ENCODE peak calls at places on chromosomes 6 and 20, in six cellular contexts. Z, R, L, E, I and M are unnamed samples.

GRCh38 chr20:31607640-31608255 is 2.7 kb downstream of the ID1 start:
- DNase-seq in R (no peak), L (no peak), E (no peak), Z (peak), I (no peak), M (no peak)

GRCh38 chr6:66403965-66404364 is 696.9 kb upstream of the EYS start:
- DNase-seq in E (no peak), L (no peak), R (no peak), I (no peak), Z (no peak), M (no peak)

GRCh38 chr6:109687271-109687721 is 3.7 kb downstream of the AK9 start:
- DNase-seq in I (no peak), R (peak), Z (peak), E (peak), L (no peak), M (no peak)

GRCh38 chr6:112717401-112717800 is 370.3 kb downstream of the RFPL4B start:
- DNase-seq in L (no peak), E (no peak), Z (no peak), I (no peak), R (peak), M (no peak)

GRCh38 chr20:63645218-63645617 is 8.0 kb downstream of the STMN3 start:
- DNase-seq in I (no peak), Z (no peak), R (no peak), E (no peak), L (no peak), M (no peak)

GRCh38 chr6:13573669-13574110 is 711 bp upstream of the SIRT5 start:
- DNase-seq in Z (peak), L (peak), I (no peak), E (no peak), R (peak), M (peak)

GRCh38 chr20:8777866-8778265 is 291.0 kb upstream of the PLCB4 start:
- DNase-seq in L (no peak), E (no peak), Z (no peak), I (no peak), R (peak), M (no peak)

GRCh38 chr20:2446845-2447244 is 23.7 kb downstream of the SNRPB start:
- DNase-seq in Z (no peak), L (no peak), I (no peak), E (no peak), R (no peak), M (no peak)

GRCh38 chr6:5471044-5471443 is 209.7 kb downstream of the FARS2 start:
- DNase-seq in I (peak), R (peak), L (no peak), E (peak), Z (peak), M (peak)

GRCh38 chr20:59805266-59805665 is 128.2 kb downstream of the SYCP2 start:
- DNase-seq in Z (no peak), I (no peak), E (no peak), L (no peak), R (no peak), M (no peak)

GRCh38 chr6:151544453-151544852 is 50.6 kb downstream of the CCDC170 start:
- DNase-seq in Z (peak), E (no peak), I (no peak), R (no peak), L (no peak), M (no peak)

GRCh38 chr6:149368065-149368464 is 32.0 kb upstream of the SUMO4 start:
- DNase-seq in E (no peak), R (no peak), L (no peak), I (no peak), Z (no peak), M (no peak)

GRCh38 chr6:139473731-139474130 is 99.3 kb upstream of the CITED2 start:
- DNase-seq in Z (no peak), I (no peak), L (no peak), R (no peak), E (no peak), M (no peak)

GRCh38 chr20:59836768-59837167 is 96.7 kb downstream of the SYCP2 start:
- DNase-seq in L (no peak), E (no peak), Z (no peak), I (no peak), R (no peak), M (no peak)

GRCh38 chr6:88426005-88426404 is 259.9 kb upstream of the CNR1 start:
- DNase-seq in I (no peak), R (no peak), E (no peak), Z (no peak), L (no peak), M (no peak)

GRCh38 chr6:38773338-38773737 is 58.2 kb downstream of the DNAH8 start:
- DNase-seq in E (peak), Z (peak), R (no peak), L (no peak), I (no peak), M (no peak)

GRCh38 chr20:58084566-58084965 is 143.9 kb downstream of the ANKRD60 start:
- DNase-seq in R (no peak), E (no peak), L (no peak), I (no peak), Z (no peak), M (peak)

GRCh38 chr6:5125152-5126006 is 40.2 kb downstream of the PPP1R3G start:
- DNase-seq in Z (no peak), L (no peak), E (no peak), R (peak), I (no peak), M (no peak)

GRCh38 chr6:34858681-34859080 is 29.2 kb downstream of the TAF11 start:
- DNase-seq in E (peak), Z (no peak), L (no peak), R (no peak), I (no peak), M (no peak)

GRCh38 chr6:75941509-75941908 is 131.0 kb downstream of the IMPG1 start:
- DNase-seq in R (no peak), Z (no peak), I (no peak), E (no peak), L (no peak), M (no peak)

GRCh38 chr20:61387961-61388360 is 135.9 kb downstream of the CDH4 start:
- DNase-seq in I (no peak), E (no peak), L (no peak), R (no peak), Z (no peak), M (no peak)

GRCh38 chr6:35311390-35312075 is 13.9 kb downstream of the DEF6 start:
- DNase-seq in E (peak), R (no peak), Z (no peak), L (no peak), I (no peak), M (no peak)

GRCh38 chr20:23622839-23623343 is 14.9 kb downstream of the CST3 start:
- DNase-seq in R (peak), E (peak), Z (peak), I (no peak), L (peak), M (peak)

GRCh38 chr20:6863798-6864201 is 96.3 kb downstream of the BMP2 start:
- DNase-seq in L (no peak), Z (no peak), R (no peak), I (no peak), E (no peak), M (no peak)

GRCh38 chr6:42185597-42185996 is 9.2 kb downstream of the GUCA1B start:
- DNase-seq in I (no peak), E (no peak), Z (no peak), L (no peak), R (no peak), M (no peak)

GRCh38 chr20:54221383-54221782 is 13.5 kb downstream of the PFDN4 start:
- DNase-seq in I (no peak), Z (no peak), R (no peak), L (no peak), E (no peak), M (no peak)

DNA sequence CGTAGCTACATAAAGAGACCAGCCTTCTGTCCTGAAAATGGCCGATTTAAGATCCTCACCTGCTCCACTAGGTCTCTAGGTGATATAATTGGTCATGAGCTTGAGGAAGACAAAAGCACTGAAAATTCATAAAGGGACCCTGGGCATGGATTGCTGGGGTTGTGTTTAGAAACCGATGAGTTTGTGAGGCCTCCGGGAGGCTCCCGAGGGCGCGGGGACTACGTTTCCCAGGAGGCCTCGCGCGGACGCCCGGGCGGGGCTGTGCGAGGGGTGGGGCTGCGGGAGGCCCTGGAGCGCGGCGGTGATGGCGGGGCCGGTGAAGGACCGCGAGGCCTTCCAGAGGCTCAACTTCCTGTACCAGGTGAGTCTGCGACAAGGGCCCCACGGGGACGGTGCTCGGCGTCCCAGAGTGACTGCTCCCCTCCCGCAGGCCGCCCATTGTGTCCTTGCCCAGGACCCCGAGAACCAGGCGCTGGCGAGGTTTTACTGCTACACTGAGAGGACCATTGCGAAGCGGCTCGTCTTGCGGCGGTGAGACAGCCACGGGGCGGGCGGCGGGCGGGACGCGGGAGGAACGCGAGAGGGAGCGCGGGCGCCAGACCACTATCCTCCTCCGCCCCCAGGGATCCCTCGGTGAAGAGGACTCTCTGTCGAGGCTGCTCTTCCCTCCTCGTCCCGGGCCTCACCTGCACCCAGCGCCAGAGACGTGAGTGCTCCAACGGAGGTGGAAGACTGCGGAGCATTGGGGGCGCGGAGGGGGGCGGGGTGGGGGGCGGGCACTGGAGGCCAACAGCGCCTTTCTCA is at the start of gene RPP21:
- DNase-seq in Z (peak), L (peak), I (peak), R (peak), E (peak), M (peak)
- TF ChIP-seq POLR2A in Z (peak), L (peak), I (peak), R (peak), E (peak), M (peak)

GRCh38 chr20:45291526-45291925 is 15.1 kb upstream of the RBPJL start:
- DNase-seq in E (no peak), L (no peak), I (no peak), Z (no peak), R (no peak), M (no peak)

GRCh38 chr20:45294659-45295058 is 12.0 kb upstream of the RBPJL start:
- DNase-seq in R (no peak), L (no peak), Z (no peak), E (no peak), I (no peak), M (no peak)

GRCh38 chr20:45294003-45294368 is 12.7 kb upstream of the RBPJL start:
- DNase-seq in E (no peak), I (no peak), R (no peak), Z (no peak), L (no peak), M (no peak)

GRCh38 chr20:45292343-45292742 is 14.3 kb upstream of the RBPJL start:
- DNase-seq in Z (no peak), R (no peak), I (no peak), L (no peak), E (no peak), M (no peak)

GRCh38 chr20:45293041-45294002 is 13.3 kb upstream of the RBPJL start:
- DNase-seq in I (peak), L (peak), R (peak), E (peak), Z (peak), M (peak)
- TF ChIP-seq POLR2A in I (no peak), L (no peak), R (no peak), E (no peak), Z (no peak), M (no peak)

GRCh38 chr6:43850314-43851203 is 80.5 kb downstream of the VEGFA start:
- DNase-seq in Z (no peak), I (no peak), R (no peak), E (no peak), L (no peak), M (no peak)
- TF ChIP-seq POLR2A in Z (no peak), I (no peak), R (no peak), E (no peak), L (no peak), M (no peak)

GRCh38 chr6:57221936-57222683 is at the start of gene RAB23:
- DNase-seq in I (peak), Z (peak), E (peak), L (peak), R (peak), M (peak)
- TF ChIP-seq POLR2A in I (peak), Z (peak), E (peak), L (peak), R (peak), M (peak)

DNA sequence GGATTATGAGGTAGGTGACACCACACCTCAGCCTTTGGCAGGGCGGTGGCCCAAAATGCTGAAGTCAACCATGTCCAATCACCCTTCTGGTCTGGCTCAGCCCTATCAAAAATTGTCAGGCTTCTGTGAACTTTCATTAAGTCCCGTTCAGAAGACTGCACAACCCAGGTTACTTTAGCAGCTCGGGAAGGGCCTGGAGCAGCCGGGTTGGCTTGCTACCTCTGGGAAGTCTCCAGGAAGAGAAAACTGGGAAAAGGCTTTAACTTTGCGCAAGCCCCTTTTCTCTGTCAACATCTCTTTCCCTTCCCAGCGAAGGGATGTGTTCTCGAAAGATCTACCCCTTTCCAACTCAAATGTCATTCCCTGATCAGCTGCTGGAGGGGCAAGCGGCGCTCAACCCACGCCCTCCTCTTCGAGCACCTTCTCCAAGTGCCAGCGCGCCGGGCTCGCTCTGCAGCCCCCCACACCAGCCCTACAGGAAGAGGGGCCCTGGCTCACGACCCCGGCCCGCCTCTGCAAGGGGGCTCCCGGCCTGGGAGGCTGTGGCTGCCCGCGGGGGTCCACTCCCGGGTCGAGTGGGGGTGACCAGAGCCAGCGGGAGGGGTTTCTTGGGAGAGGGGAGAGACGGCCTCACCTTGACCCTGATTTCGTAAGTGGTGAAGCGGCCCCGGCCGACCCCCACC is 573 bp downstream of the SNX3 start:
- DNase-seq in L (peak), I (peak), E (peak), Z (peak), R (peak), M (no peak)
- TF ChIP-seq POLR2A in L (peak), I (no peak), E (no peak), Z (no peak), R (no peak), M (peak)

DNA sequence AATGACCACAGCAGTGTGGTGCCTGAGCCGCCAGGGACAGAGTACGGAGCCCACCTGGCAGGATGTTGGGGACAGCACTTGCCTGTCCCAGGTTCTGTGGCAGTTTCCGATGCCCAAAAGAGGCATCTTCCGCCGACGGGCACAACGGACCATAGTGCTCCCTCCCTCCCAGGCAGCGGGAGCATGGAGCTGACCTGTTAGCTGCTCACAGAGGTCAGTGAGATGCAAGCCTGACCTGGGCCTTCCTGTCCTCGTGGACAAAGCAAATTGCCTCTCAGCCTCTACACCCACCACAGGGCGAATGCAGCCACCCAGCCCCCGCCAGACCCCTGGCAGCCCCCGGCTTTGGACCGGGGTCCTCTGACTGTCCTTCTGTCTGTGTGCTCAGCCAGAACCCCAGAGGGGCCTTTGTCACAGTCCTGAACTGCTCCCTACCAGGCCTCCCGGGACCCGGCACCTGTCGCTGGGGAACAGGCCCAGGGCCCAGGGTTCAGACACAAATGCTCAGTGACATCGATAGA is 16.2 kb upstream of the FRMD1 start:
- DNase-seq in L (no peak), R (no peak), I (peak), E (no peak), Z (no peak), M (no peak)
- TF ChIP-seq POLR2A in L (no peak), R (no peak), I (no peak), E (no peak), Z (no peak), M (no peak)